ENCODE peak calls at places on chromosomes 3 and 15, in ten cellular contexts. R is choroid plexus epithelial cell, O is glutamatergic neuron, E is GM10248, B is left lung, M is omental fat pad, G is GM12865, Y is stomach, V is astrocyte of the cerebellum, N is fibroblast of the aortic adventitia. F is an unnamed sample.
A peak's percentile ranks its signal among the peaks of the same experiment; 100 is the strongest.

GRCh38 chr3:117219296-117219695 is 509.7 kb downstream of the TUSC7 start:
- DNase-seq in R (no peak), O (no peak), E (no peak), B (no peak), M (no peak), G (no peak), Y (no peak), V (no peak), N (no peak), F (no peak)

GRCh38 chr3:194472290-194472920 is 14.4 kb downstream of the ATP13A3 start:
- DNase-seq in R (peak; percentile 91), O (no peak), E (peak; percentile 23), B (no peak), M (no peak), G (peak; percentile 75), Y (no peak), V (peak; percentile 63), N (peak; percentile 86), F (peak; percentile 81)

GRCh38 chr15:74584204-74584603 is 31.4 kb upstream of the CLK3 start:
- DNase-seq in R (no peak), O (no peak), E (no peak), B (no peak), M (no peak), G (no peak), Y (no peak), V (no peak), N (no peak), F (no peak)

GRCh38 chr3:99789322-99789721 is 28.3 kb upstream of the CMSS1 start:
- DNase-seq in R (peak; percentile 88), O (peak; percentile 32), E (peak; percentile 37), B (no peak), M (no peak), G (peak; percentile 53), Y (no peak), V (peak; percentile 53), N (peak; percentile 82), F (peak; percentile 70)

GRCh38 chr3:51620543-51620942 is 50.5 kb upstream of the TEX264 start:
- DNase-seq in R (peak; percentile 84), O (no peak), E (no peak), B (no peak), M (no peak), G (no peak), Y (no peak), V (peak; percentile 50), N (peak; percentile 67), F (peak; percentile 49)

GRCh38 chr3:198071602-198072285 is 111.7 kb downstream of the LMLN start:
- DNase-seq in R (peak; percentile 100), O (no peak), E (peak; percentile 20), B (no peak), M (no peak), G (peak; percentile 54), Y (no peak), V (peak; percentile 45), N (peak; percentile 99), F (peak; percentile 99)

GRCh38 chr3:183911763-183912506 is 27.3 kb upstream of the PARL start:
- DNase-seq in R (no peak), O (no peak), E (no peak), B (no peak), M (no peak), G (no peak), Y (no peak), V (no peak), N (no peak), F (no peak)

GRCh38 chr3:58206406-58207011 is 4.3 kb downstream of the DNASE1L3 start:
- DNase-seq in R (peak; percentile 27), O (no peak), E (no peak), B (no peak), M (no peak), G (no peak), Y (no peak), V (peak; percentile 6), N (peak; percentile 55), F (peak; percentile 29)

GRCh38 chr15:26844901-26845300 is 22.0 kb upstream of the GABRA5 start:
- DNase-seq in R (no peak), O (no peak), E (no peak), B (no peak), M (no peak), G (no peak), Y (no peak), V (no peak), N (no peak), F (no peak)

GRCh38 chr15:74785716-74786032 is 3.8 kb downstream of the CSK start:
- DNase-seq in R (no peak), O (no peak), E (peak; percentile 65), B (no peak), M (no peak), G (peak; percentile 88), Y (no peak), V (no peak), N (no peak), F (no peak)

GRCh38 chr3:98246142-98246541 is 17.9 kb upstream of the OR5H6 start:
- DNase-seq in R (no peak), O (no peak), E (no peak), B (no peak), M (no peak), G (no peak), Y (no peak), V (no peak), N (no peak), F (no peak)

GRCh38 chr15:31197497-31198414 is 96.2 kb upstream of the TRPM1 start:
- DNase-seq in R (peak; percentile 51), O (peak; percentile 59), E (peak; percentile 65), B (peak; percentile 57), M (no peak), G (peak; percentile 83), Y (peak; percentile 54), V (no peak), N (no peak), F (no peak)

GRCh38 chr3:141227752-141228151 is 3.9 kb upstream of the PXYLP1 start:
- DNase-seq in R (peak; percentile 73), O (no peak), E (no peak), B (no peak), M (no peak), G (no peak), Y (no peak), V (peak; percentile 53), N (peak; percentile 51), F (peak; percentile 67)

GRCh38 chr15:65189102-65189740 is 4.1 kb upstream of the CLPX start:
- DNase-seq in R (peak; percentile 79), O (no peak), E (peak; percentile 60), B (no peak), M (no peak), G (peak; percentile 62), Y (no peak), V (peak; percentile 61), N (peak; percentile 80), F (peak; percentile 61)

GRCh38 chr3:174533286-174533685 is 325.8 kb upstream of the NAALADL2 start:
- DNase-seq in R (peak; percentile 40), O (no peak), E (no peak), B (no peak), M (no peak), G (no peak), Y (no peak), V (peak; percentile 63), N (peak; percentile 46), F (peak; percentile 77)

GRCh38 chr3:10600159-10601125 is 95.1 kb upstream of the ATP2B2 start:
- DNase-seq in R (no peak), O (no peak), E (no peak), B (no peak), M (no peak), G (no peak), Y (no peak), V (peak; percentile 74), N (no peak), F (peak; percentile 58)

GRCh38 chr3:49674491-49674983 is 386 bp downstream of the APEH start:
- DNase-seq in R (no peak), O (no peak), E (no peak), B (no peak), M (no peak), G (no peak), Y (no peak), V (no peak), N (no peak), F (no peak)

DNA sequence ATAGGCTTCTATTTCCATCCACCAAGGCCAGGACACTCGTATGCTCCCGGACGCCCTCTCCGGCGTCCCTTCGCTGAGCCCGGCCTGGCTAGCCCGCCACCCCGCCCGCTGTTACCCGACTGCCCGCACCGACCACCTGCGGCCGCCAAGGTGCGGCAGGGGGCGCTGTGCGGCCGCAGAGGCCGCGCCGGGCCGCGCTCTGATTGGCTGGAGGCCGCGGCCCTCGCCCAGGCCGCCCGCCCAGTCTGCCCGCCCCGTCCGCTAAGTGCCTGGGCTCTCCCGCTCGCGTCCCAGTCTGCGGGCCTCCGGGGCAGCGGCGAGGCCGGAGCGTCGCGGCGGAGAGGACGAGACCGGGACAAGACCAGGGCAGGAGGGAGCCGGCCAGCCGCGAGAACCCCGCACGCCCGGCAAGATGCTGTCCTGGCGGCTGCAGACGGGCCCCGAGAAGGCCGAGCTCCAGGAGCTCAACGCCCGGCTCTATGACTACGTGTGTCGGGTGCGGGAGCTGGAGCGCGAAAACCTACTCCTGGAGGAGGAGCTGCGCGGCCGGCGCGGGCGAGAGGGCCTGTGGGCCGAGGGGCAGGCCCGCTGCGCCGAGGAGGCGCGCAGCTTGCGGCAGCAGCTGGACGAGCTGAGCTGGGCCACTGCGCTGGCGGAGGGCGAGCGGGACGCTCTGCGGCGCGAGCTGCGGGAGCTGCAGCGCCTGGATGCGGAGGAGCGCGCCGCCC is at the start of gene SYNM:
- DNase-seq in R (peak; percentile 71), O (peak; percentile 85), E (peak; percentile 90), B (peak; percentile 58), M (no peak), G (peak; percentile 86), Y (peak; percentile 67), V (peak; percentile 32), N (peak; percentile 56), F (peak; percentile 69)
- TF ChIP-seq CTCF in R (peak; percentile 37), O (peak; percentile 95), E (peak; percentile 78), B (peak; percentile 69), M (no peak), G (peak; percentile 81), Y (no peak), V (peak; percentile 54), N (peak; percentile 49), F (peak; percentile 64)

DNA sequence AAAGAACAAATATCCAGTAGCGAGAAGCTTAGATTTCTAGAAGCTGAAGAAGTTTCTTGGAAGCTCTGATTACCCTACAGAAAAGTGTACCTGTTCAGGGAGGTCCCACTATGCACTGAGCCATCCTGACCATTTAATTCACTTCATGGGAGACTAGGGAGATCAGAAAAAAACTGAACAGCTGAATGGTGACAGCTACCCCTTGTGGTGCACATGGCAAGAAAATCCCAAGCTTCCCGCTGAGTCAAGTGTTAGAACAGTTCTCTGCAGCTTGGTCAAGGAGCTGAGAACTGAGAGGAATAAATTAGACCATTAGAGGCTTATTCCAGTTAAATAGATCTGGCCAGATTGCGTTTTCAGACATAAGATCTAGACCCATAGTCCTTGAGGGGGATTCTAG is 197.2 kb upstream of the VEPH1 start:
- DNase-seq in R (peak; percentile 10), O (no peak), E (no peak), B (no peak), M (no peak), G (no peak), Y (no peak), V (no peak), N (no peak), F (no peak)
- TF ChIP-seq CTCF in R (peak; percentile 25), O (no peak), E (no peak), B (no peak), M (no peak), G (no peak), Y (no peak), V (no peak), N (no peak), F (no peak)

GRCh38 chr3:34394978-34395748 is 596.7 kb downstream of the PDCD6IP start:
- DNase-seq in R (no peak), O (no peak), E (no peak), B (no peak), M (no peak), G (no peak), Y (no peak), V (no peak), N (no peak), F (no peak)
- TF ChIP-seq CTCF in R (no peak), O (no peak), E (no peak), B (no peak), M (no peak), G (no peak), Y (no peak), V (no peak), N (no peak), F (no peak)

GRCh38 chr3:94716326-94717018 is 653.6 kb downstream of the NSUN3 start:
- DNase-seq in R (peak; percentile 5), O (no peak), E (no peak), B (no peak), M (no peak), G (no peak), Y (peak; percentile 37), V (no peak), N (no peak), F (no peak)
- TF ChIP-seq CTCF in R (no peak), O (no peak), E (no peak), B (no peak), M (no peak), G (no peak), Y (no peak), V (no peak), N (no peak), F (no peak)